ENCODE peak calls at places on chromosomes 3 and 15, in six cellular contexts. R is K562, I is HepG2, F is GM12892, L is H1, E is GM12878. Y is an unnamed sample.

GRCh38 chr3:197023241-197023997 is 6.2 kb downstream of the MELTF start:
- DNase-seq in F (peak; percentile 51), E (peak; percentile 76), I (no peak), R (no peak), L (no peak), Y (peak; percentile 65)

GRCh38 chr15:23866832-23867231 is 179.7 kb upstream of the NDN start:
- DNase-seq in R (no peak), F (no peak), I (peak; percentile 30), E (no peak), L (no peak), Y (no peak)

GRCh38 chr3:129336093-129336706 is 57.5 kb downstream of the HMCES start:
- DNase-seq in I (no peak), E (no peak), L (no peak), R (no peak), F (no peak), Y (no peak)

GRCh38 chr15:77029166-77030041 is 34.5 kb downstream of the PSTPIP1 start:
- DNase-seq in I (no peak), R (peak; percentile 53), L (no peak), F (peak; percentile 13), E (no peak), Y (no peak)

GRCh38 chr15:45719490-45719889 is 84.7 kb downstream of the SQOR start:
- DNase-seq in E (no peak), L (no peak), R (no peak), F (no peak), I (no peak), Y (no peak)

GRCh38 chr15:81357178-81357686 is 16.8 kb downstream of the TMC3 start:
- DNase-seq in I (peak; percentile 1), E (no peak), L (no peak), R (peak; percentile 30), F (no peak), Y (no peak)

GRCh38 chr3:11459147-11459837 is 184.4 kb downstream of the VGLL4 start:
- DNase-seq in F (no peak), R (no peak), I (no peak), E (no peak), L (no peak), Y (no peak)

GRCh38 chr3:10248984-10249748 is 907 bp downstream of the TATDN2 start:
- DNase-seq in E (no peak), L (no peak), F (peak; percentile 50), R (peak; percentile 71), I (no peak), Y (peak; percentile 36)

GRCh38 chr3:24521306-24522154 is 26.9 kb upstream of the THRB start:
- DNase-seq in L (no peak), I (peak; percentile 36), F (no peak), E (no peak), R (peak; percentile 65), Y (no peak)

GRCh38 chr3:83453010-83453409 is 1505.8 kb upstream of the CADM2 start:
- DNase-seq in R (no peak), L (no peak), I (no peak), E (no peak), F (no peak), Y (no peak)

GRCh38 chr3:64489361-64490044 is 198.3 kb downstream of the ADAMTS9 start:
- DNase-seq in R (peak; percentile 19), I (no peak), L (peak; percentile 68), F (no peak), E (no peak), Y (no peak)

GRCh38 chr3:13705051-13705450 is 156.1 kb downstream of the FBLN2 start:
- DNase-seq in E (no peak), I (no peak), L (no peak), F (no peak), R (no peak), Y (no peak)

GRCh38 chr3:151434151-151434890 is 26.5 kb downstream of the IGSF10 start:
- DNase-seq in I (no peak), E (no peak), R (no peak), F (no peak), L (no peak), Y (no peak)

GRCh38 chr3:51722362-51722761 is 15.5 kb downstream of the GRM2 start:
- DNase-seq in R (no peak), E (no peak), I (no peak), F (no peak), L (no peak), Y (no peak)

GRCh38 chr15:65110676-65111292 is 4.2 kb downstream of the UBAP1L start:
- DNase-seq in R (no peak), E (no peak), I (no peak), F (no peak), L (no peak), Y (no peak)

GRCh38 chr3:194761384-194761783 is 75.7 kb downstream of the FAM43A start:
- DNase-seq in R (no peak), F (no peak), L (no peak), E (no peak), I (no peak), Y (no peak)

GRCh38 chr3:193060738-193061137 is 143.1 kb upstream of the MB21D2 start:
- DNase-seq in R (no peak), L (no peak), I (no peak), F (no peak), E (no peak), Y (no peak)

GRCh38 chr15:94395626-94396025 is 164.3 kb downstream of the MCTP2 start:
- DNase-seq in L (no peak), F (no peak), E (no peak), I (no peak), R (no peak), Y (no peak)

GRCh38 chr3:183285318-183285717 is 32.3 kb downstream of the B3GNT5 start:
- DNase-seq in E (no peak), I (no peak), F (no peak), R (no peak), L (no peak), Y (no peak)

GRCh38 chr15:27681038-27681437 is 418.1 kb downstream of the OCA2 start:
- DNase-seq in I (peak; percentile 18), F (no peak), E (no peak), L (no peak), R (no peak), Y (no peak)

GRCh38 chr3:100665230-100665629 is 44.1 kb upstream of the TFG start:
- DNase-seq in L (no peak), E (peak; percentile 3), F (no peak), R (no peak), I (no peak), Y (no peak)

GRCh38 chr15:71386448-71387236 is 271.4 kb downstream of the THSD4 start:
- DNase-seq in R (no peak), I (no peak), L (no peak), E (no peak), F (no peak), Y (no peak)

GRCh38 chr3:71547254-71548198 is 36.0 kb downstream of the FOXP1 start:
- DNase-seq in L (no peak), I (peak; percentile 90), E (no peak), F (no peak), R (peak; percentile 21), Y (no peak)

GRCh38 chr15:23686466-23687142 is 501 bp downstream of the NDN start:
- DNase-seq in L (no peak), I (no peak), R (no peak), E (no peak), F (no peak), Y (no peak)

GRCh38 chr15:51105430-51106016 is 10.8 kb upstream of the TNFAIP8L3 start:
- DNase-seq in F (no peak), R (no peak), I (no peak), L (no peak), E (no peak), Y (no peak)

GRCh38 chr15:52735231-52736089 is 54.7 kb downstream of the ONECUT1 start:
- DNase-seq in R (peak; percentile 79), E (peak; percentile 64), L (peak; percentile 25), I (peak; percentile 73), F (peak; percentile 39), Y (peak; percentile 54)

GRCh38 chr3:184666422-184666821 is 45.4 kb downstream of the MAGEF1 start:
- DNase-seq in R (no peak), F (no peak), E (no peak), I (no peak), L (no peak), Y (no peak)

GRCh38 chr15:58749532-58750337 is at the start of gene ADAM10:
- DNase-seq in E (peak; percentile 90), R (peak; percentile 99), F (peak; percentile 98), I (peak; percentile 95), L (peak; percentile 98), Y (peak; percentile 98)
- TF ChIP-seq POLR2A in E (peak; percentile 80), R (peak; percentile 91), F (peak; percentile 83), I (peak; percentile 66), L (peak; percentile 80), Y (peak; percentile 74)

DNA sequence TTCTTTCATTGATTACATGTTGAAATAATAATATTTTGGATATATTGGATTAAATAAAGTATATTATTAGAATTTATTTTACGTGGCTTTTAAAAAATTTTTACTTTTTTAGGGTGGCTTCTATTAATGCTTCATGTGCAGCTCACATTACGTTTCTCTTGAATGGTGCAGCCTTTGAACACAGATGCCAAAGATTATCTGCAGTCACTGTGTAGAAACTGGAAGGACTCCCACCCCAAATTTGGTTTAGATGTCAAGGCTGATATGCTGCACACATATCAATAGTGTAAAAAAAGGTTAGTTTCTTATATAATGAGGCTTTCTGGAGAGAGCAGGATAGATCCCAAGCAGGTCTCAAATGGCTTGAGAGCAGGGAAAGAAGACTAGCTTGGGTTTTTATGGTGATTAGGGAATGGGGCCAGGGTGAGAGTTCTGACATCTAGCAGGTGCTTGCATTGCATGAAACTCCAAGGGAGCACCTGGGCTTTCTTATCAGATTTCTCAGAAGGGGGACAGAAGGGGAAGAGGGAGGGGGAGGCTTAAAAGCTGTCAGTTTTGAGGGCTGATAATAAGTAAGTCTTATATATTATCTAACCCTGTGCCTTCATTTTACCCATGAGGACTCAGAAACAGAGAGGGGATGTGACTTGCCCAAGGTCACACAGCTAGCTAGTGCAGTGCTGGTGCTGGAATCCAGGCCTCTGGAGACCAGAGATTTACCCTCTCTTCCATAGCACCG is 89.6 kb downstream of the CHST2 start:
- DNase-seq in E (no peak), I (no peak), F (no peak), L (no peak), R (no peak), Y (no peak)
- TF ChIP-seq TAF1 in E (no peak), I (no peak), F (no peak), L (no peak), R (no peak), Y (no peak)

GRCh38 chr15:80153900-80154299 is 1.1 kb downstream of the FAH start:
- DNase-seq in I (no peak), F (no peak), L (no peak), E (no peak), R (peak; percentile 36), Y (no peak)

GRCh38 chr15:80152896-80153876 is at the start of gene FAH:
- DNase-seq in F (no peak), L (no peak), E (no peak), R (peak; percentile 6), I (peak; percentile 30), Y (no peak)

GRCh38 chr15:80152180-80152895 is 461 bp upstream of the FAH start:
- DNase-seq in F (peak; percentile 92), L (peak; percentile 85), I (peak; percentile 90), E (peak; percentile 43), R (peak; percentile 98), Y (peak; percentile 92)

GRCh38 chr15:80151148-80151547 is 1.7 kb upstream of the FAH start:
- DNase-seq in R (no peak), F (no peak), L (no peak), I (no peak), E (no peak), Y (no peak)

GRCh38 chr15:80151576-80151975 is 1.2 kb upstream of the FAH start:
- DNase-seq in L (no peak), F (no peak), R (no peak), I (no peak), E (no peak), Y (no peak)
- TF ChIP-seq POLR2A in L (no peak), F (no peak), R (no peak), I (no peak), E (no peak), Y (no peak)

GRCh38 chr15:37058316-37058985 is 41.9 kb downstream of the MEIS2 start:
- DNase-seq in L (no peak), R (no peak), I (peak; percentile 19), E (no peak), F (no peak), Y (no peak)
- TF ChIP-seq TAF1 in L (no peak), R (no peak), I (no peak), E (no peak), F (no peak), Y (no peak)